ENCODE peak calls at places on chromosome 12, in six cellular contexts. S, W, P, H, Z and D are unnamed samples.

GRCh38 chr12:51855586-51856428 is 7.3 kb upstream of the FIGNL2 start:
- DNase-seq in S (no peak), W (no peak), P (no peak), H (peak), Z (no peak), D (peak)

GRCh38 chr12:107487011-107487680 is 198.5 kb upstream of the PWP1 start:
- DNase-seq in S (no peak), W (no peak), P (no peak), H (no peak), Z (no peak), D (no peak)

GRCh38 chr12:2233034-2233433 is 180.2 kb downstream of the CACNA1C start:
- DNase-seq in S (no peak), W (no peak), P (no peak), H (no peak), Z (no peak), D (peak)

GRCh38 chr12:96989916-96990315 is 82.9 kb downstream of the NEDD1 start:
- DNase-seq in S (no peak), W (peak), P (peak), H (peak), Z (no peak), D (no peak)

GRCh38 chr12:98653866-98654493 is 8.9 kb downstream of the APAF1 start:
- DNase-seq in S (peak), W (peak), P (no peak), H (peak), Z (no peak), D (peak)

GRCh38 chr12:108854453-108855283 is 2.7 kb downstream of the SSH1 start:
- DNase-seq in S (peak), W (no peak), P (no peak), H (peak), Z (no peak), D (peak)

GRCh38 chr12:67019070-67019469 is 250.1 kb upstream of the CAND1 start:
- DNase-seq in S (no peak), W (no peak), P (no peak), H (no peak), Z (no peak), D (no peak)

GRCh38 chr12:111699-112591 is 45.4 kb downstream of the IQSEC3 start:
- DNase-seq in S (no peak), W (no peak), P (no peak), H (no peak), Z (no peak), D (no peak)

GRCh38 chr12:76830456-76830855 is 48.4 kb downstream of the CSRP2 start:
- DNase-seq in S (no peak), W (no peak), P (no peak), H (no peak), Z (no peak), D (peak)

GRCh38 chr12:92226036-92226661 is 80.5 kb upstream of the BTG1 start:
- DNase-seq in S (no peak), W (no peak), P (no peak), H (peak), Z (no peak), D (peak)

GRCh38 chr12:53776872-53777271 is 25.1 kb upstream of the CISTR start:
- DNase-seq in S (no peak), W (no peak), P (no peak), H (no peak), Z (no peak), D (no peak)

GRCh38 chr12:110741795-110742717 is 635 bp downstream of the PPP1CC start:
- DNase-seq in S (no peak), W (peak), P (peak), H (peak), Z (no peak), D (peak)

GRCh38 chr12:57033428-57033827 is 16.5 kb downstream of the MYO1A start:
- DNase-seq in S (no peak), W (no peak), P (no peak), H (no peak), Z (no peak), D (no peak)